ENCODE peak calls at places on chromosomes 6 and 20, in ten cellular contexts. U is PC-9; A is ovary; E is aorta; Y is effector memory CD4-positive, alpha-beta T cell; C is WERI-Rb-1; N is prostate gland; M is CD8-positive, alpha-beta memory T cell; G is neuronal stem cell; J is uterus. W is an unnamed sample.

GRCh38 chr20:20743511-20744169 is 31.2 kb upstream of the RALGAPA2 start:
- DNase-seq in C (peak; percentile 28), U (no peak), Y (no peak), J (peak; percentile 65), M (no peak), N (peak; percentile 58), G (peak; percentile 58), E (peak; percentile 76), A (peak; percentile 72), W (no peak)

GRCh38 chr20:23517719-23518118 is 26.8 kb downstream of the CST8 start:
- DNase-seq in M (no peak), A (no peak), N (no peak), U (no peak), J (no peak), E (no peak), Y (no peak), G (no peak), C (no peak), W (no peak)

GRCh38 chr20:48523191-48523757 is 304.5 kb downstream of the PREX1 start:
- DNase-seq in M (no peak), Y (no peak), G (peak; percentile 92), U (peak; percentile 76), N (no peak), E (no peak), A (no peak), J (no peak), C (no peak), W (peak; percentile 40)

GRCh38 chr20:20793570-20793969 is 81.1 kb upstream of the RALGAPA2 start:
- DNase-seq in U (no peak), M (no peak), E (no peak), C (no peak), N (no peak), G (no peak), A (no peak), Y (no peak), J (no peak), W (no peak)

GRCh38 chr20:64039293-64040160 is 3.5 kb downstream of the C20orf204 start:
- DNase-seq in G (no peak), E (no peak), J (no peak), Y (no peak), U (no peak), M (no peak), N (no peak), A (no peak), C (no peak), W (no peak)

GRCh38 chr20:61092199-61092598 is 159.9 kb upstream of the CDH4 start:
- DNase-seq in U (no peak), Y (no peak), E (peak; percentile 6), J (no peak), G (no peak), C (no peak), N (no peak), A (no peak), M (no peak), W (no peak)

GRCh38 chr20:63461364-63461763 is 11.1 kb downstream of the KCNQ2 start:
- DNase-seq in U (no peak), E (no peak), J (no peak), A (no peak), G (no peak), Y (no peak), C (no peak), M (no peak), N (no peak), W (no peak)

GRCh38 chr6:157607317-157608109 is 215.5 kb upstream of the SNX9 start:
- DNase-seq in N (no peak), Y (no peak), E (no peak), A (no peak), G (no peak), J (no peak), U (no peak), C (no peak), M (no peak), W (no peak)

DNA sequence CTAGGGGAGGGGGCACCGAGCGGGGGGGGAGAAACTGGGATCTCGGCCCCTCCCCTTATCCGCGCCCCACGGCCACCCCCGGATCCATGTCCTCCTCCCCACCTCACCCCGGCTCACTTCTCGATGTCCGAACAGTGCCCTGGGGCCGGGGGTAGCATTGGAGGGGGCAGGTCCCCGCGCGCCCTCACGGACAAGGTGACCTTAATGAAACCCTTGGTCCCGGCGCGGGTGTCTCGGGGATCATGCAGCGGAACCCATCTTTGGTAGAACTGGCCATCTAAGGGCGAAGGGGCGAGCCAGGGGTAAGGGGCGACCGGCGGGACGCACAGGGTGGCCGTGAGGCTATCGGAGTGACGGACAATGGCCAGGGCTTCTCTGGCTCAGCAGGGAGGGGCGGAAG is 13.6 kb upstream of the SPAG4 start:
- DNase-seq in A (peak; percentile 41), C (no peak), J (no peak), U (no peak), G (no peak), M (no peak), N (no peak), E (peak; percentile 73), Y (no peak), W (no peak)
- H3K27me3 ChIP-seq in A (no peaks in the 10 kb centered on the region), C (no peaks in the 10 kb centered on the region), J (peaks cover 5% of the 10 kb centered on the region), U (no peaks in the 10 kb centered on the region), G (peaks cover 8% of the 10 kb centered on the region), M (peaks cover 12% of the 10 kb centered on the region), N (no peaks in the 10 kb centered on the region), E (no peaks in the 10 kb centered on the region), Y (peaks cover 4% of the 10 kb centered on the region), W (peaks cover 15% of the 10 kb centered on the region)

GRCh38 chr6:15512126-15512525 is 150.7 kb downstream of the DTNBP1 start:
- DNase-seq in M (no peak), Y (no peak), N (no peak), U (no peak), C (peak; percentile 84), J (no peak), A (no peak), E (peak; percentile 65), G (no peak), W (no peak)

GRCh38 chr6:15510121-15510520 is 152.7 kb downstream of the DTNBP1 start:
- DNase-seq in N (no peak), G (no peak), Y (no peak), J (no peak), C (no peak), M (no peak), U (no peak), A (no peak), E (peak; percentile 48), W (no peak)

GRCh38 chr6:15511248-15512125 is 151.3 kb downstream of the DTNBP1 start:
- DNase-seq in Y (no peak), J (no peak), E (no peak), N (no peak), A (no peak), U (no peak), C (no peak), M (no peak), G (no peak), W (no peak)

GRCh38 chr6:15509335-15509933 is 153.4 kb downstream of the DTNBP1 start:
- DNase-seq in U (no peak), G (no peak), A (no peak), E (peak; percentile 61), N (no peak), C (no peak), M (no peak), Y (no peak), J (no peak), W (no peak)

DNA sequence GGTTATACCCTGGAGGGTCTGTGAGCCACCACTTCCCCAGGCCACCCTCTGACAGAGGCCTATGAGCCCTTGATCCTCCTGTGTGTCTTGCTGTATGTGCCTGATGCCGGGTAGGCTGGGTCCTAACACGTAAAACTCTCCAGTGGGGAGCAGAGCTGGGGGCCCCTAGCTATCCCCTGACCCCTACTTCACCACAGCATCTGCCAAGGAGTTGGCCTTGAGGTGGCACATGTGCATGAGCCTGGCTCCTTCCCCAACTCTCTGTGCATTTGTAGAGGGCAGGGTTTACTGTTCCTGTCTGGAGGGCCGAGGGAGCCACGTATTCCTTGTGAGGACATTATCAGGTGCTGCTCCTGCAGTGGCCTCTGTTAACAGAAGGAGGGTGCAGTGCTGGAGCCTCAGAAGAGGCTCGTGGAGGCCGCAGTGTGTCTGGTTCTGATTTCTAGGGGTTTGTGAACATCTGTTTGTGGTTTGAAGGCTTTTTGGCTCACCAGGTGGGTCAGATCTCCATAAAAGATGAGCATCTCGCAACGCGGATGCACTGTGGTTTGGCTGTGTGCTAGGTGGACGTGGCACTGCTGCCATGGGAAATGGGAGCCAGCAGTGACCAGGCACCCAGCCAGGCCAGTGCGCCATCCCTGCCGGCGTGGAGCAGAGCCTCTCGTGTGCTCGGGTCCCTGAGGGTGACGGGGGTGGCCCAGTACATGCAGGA is 152.1 kb downstream of the DTNBP1 start:
- DNase-seq in J (no peak), M (no peak), E (no peak), C (no peak), G (no peak), N (peak; percentile 14), Y (no peak), A (no peak), U (no peak), W (no peak)
- H3K36me3 ChIP-seq in J (no peaks in the 10 kb centered on the region), M (peaks cover 46% of the 10 kb centered on the region), E (no peaks in the 10 kb centered on the region), C (peaks cover 75% of the 10 kb centered on the region), G (peaks cover 56% of the 10 kb centered on the region), N (no peaks in the 10 kb centered on the region), Y (peaks cover 72% of the 10 kb centered on the region), A (no peaks in the 10 kb centered on the region), U (no peaks in the 10 kb centered on the region), W (no peaks in the 10 kb centered on the region)

GRCh38 chr6:128888444-128889175 is 5.7 kb downstream of the LAMA2 start:
- DNase-seq in Y (no peak), J (no peak), M (no peak), A (no peak), C (no peak), E (no peak), N (no peak), U (peak; percentile 3), G (no peak), W (no peak)

GRCh38 chr6:128889870-128890269 is 6.9 kb downstream of the LAMA2 start:
- DNase-seq in C (no peak), N (no peak), J (no peak), Y (no peak), M (no peak), E (no peak), U (peak; percentile 28), G (no peak), A (no peak), W (no peak)

GRCh38 chr6:128892079-128892478 is 9.1 kb downstream of the LAMA2 start:
- DNase-seq in Y (no peak), A (no peak), U (no peak), N (no peak), G (no peak), J (no peak), M (no peak), E (no peak), C (no peak), W (no peak)
- H3K4me3 ChIP-seq in Y (no peak overlapping the region), A (no peak overlapping the region), U (no peak overlapping the region), N (no peak overlapping the region), G (no peak overlapping the region), J (no peak overlapping the region), M (no peak overlapping the region), E (no peak overlapping the region), C (no peak overlapping the region), W (no peak overlapping the region)

GRCh38 chr6:149963462-149964242 is at the start of gene ULBP1:
- DNase-seq in C (peak; percentile 87), Y (peak; percentile 64), G (peak; percentile 87), A (peak; percentile 65), E (peak; percentile 96), J (peak; percentile 78), N (peak; percentile 73), M (peak; percentile 70), U (peak; percentile 50), W (peak; percentile 94)

GRCh38 chr6:149967591-149967990 is 3.8 kb downstream of the ULBP1 start:
- DNase-seq in Y (no peak), N (no peak), A (no peak), G (no peak), C (no peak), U (no peak), E (no peak), J (no peak), M (no peak), W (no peak)

GRCh38 chr6:149963212-149963461 is 606 bp upstream of the ULBP1 start:
- DNase-seq in N (no peak), E (no peak), A (no peak), J (no peak), U (peak; percentile 68), M (no peak), G (no peak), Y (no peak), C (peak; percentile 58), W (no peak)

GRCh38 chr6:149964243-149965190 is 774 bp downstream of the ULBP1 start:
- DNase-seq in Y (no peak), M (no peak), J (no peak), A (no peak), E (no peak), C (no peak), G (no peak), N (no peak), U (no peak), W (no peak)

DNA sequence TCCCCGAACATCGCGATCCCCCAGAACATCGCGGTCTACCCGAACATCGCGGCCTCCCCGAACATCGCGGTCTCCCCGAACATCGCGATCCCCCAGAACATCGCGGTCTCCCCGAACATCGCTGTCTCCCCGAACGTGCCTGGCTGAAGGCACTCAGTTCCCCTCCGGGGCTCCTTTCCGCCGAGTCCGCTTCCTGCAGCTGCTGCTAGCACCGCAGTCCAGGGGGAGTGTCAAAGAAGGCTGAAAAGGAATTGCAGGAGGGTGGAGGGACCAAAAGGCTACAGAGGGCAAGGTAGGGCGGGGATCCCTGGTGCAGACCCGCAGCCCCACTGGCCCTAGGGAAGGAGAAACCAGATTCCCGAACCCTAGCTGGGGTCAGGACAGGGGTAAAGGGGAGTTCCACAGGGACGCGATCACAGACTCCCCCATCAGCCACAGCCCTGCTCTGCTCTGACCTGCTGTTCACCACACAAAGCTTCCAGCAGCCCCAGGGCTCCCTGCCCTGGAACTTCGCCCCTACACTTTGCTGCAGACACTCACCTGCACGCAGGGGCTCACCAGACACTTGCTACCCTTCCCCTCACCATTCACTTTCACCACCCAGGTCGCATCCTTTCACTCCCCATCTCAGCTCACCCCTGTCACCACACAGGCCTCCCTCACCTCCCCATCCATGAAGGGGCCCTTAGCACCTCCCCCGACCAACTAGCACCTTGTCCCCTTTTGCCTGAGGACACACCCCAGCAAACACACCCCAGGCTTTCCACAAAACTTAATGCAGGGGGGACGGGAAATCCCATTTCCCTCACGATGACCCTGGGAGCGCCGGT is 1.7 kb downstream of the ULBP1 start:
- DNase-seq in C (no peak), J (no peak), G (no peak), M (peak; percentile 38), A (peak; percentile 29), Y (peak; percentile 9), N (no peak), E (no peak), U (no peak), W (no peak)
- H3K27me3 ChIP-seq in C (peaks cover 24% of the 10 kb centered on the region), J (peaks cover 20% of the 10 kb centered on the region), G (peaks cover 15% of the 10 kb centered on the region), M (peaks cover 53% of the 10 kb centered on the region), A (no peaks in the 10 kb centered on the region), Y (peaks cover 43% of the 10 kb centered on the region), N (peaks cover 8% of the 10 kb centered on the region), E (peaks cover 2% of the 10 kb centered on the region), U (no peaks in the 10 kb centered on the region), W (no peaks in the 10 kb centered on the region)

W was measured in MG63.